ENCODE peak calls at places on chromosomes 7 and 10, in five cellular contexts. I is IMR-90, F is K562, V is A549, K is SK-N-SH. A is an unnamed sample.

GRCh38 chr7:111647881-111648280 is 85.6 kb upstream of the IMMP2L start:
- DNase-seq in I (no peak), F (no peak), V (no peak), K (no peak), A (no peak)

GRCh38 chr10:5976689-5977470 is 463 bp downstream of the IL15RA start:
- DNase-seq in I (peak; percentile 47), F (peak; percentile 64), V (peak; percentile 55), K (no peak), A (no peak)

GRCh38 chr7:47301078-47301477 is 280.8 kb downstream of the TNS3 start:
- DNase-seq in I (no peak), F (no peak), V (no peak), K (no peak), A (no peak)

GRCh38 chr7:85001493-85002345 is 185.1 kb downstream of the SEMA3D start:
- DNase-seq in I (no peak), F (no peak), V (no peak), K (no peak), A (no peak)

GRCh38 chr10:48523212-48523819 is 81.6 kb downstream of the ARHGAP22 start:
- DNase-seq in I (peak; percentile 98), F (peak; percentile 67), V (peak; percentile 50), K (peak; percentile 74), A (no peak)

GRCh38 chr7:108048422-108048821 is 45.5 kb upstream of the LAMB1 start:
- DNase-seq in I (no peak), F (no peak), V (no peak), K (no peak), A (no peak)

GRCh38 chr10:69215405-69216176 is 4.5 kb upstream of the HKDC1 start:
- DNase-seq in I (no peak), F (peak; percentile 25), V (no peak), K (no peak), A (no peak)

GRCh38 chr7:11009631-11010030 is 36.0 kb downstream of the PHF14 start:
- DNase-seq in I (no peak), F (no peak), V (no peak), K (no peak), A (no peak)

GRCh38 chr10:94210465-94211186 is 152.1 kb downstream of the NOC3L start:
- DNase-seq in I (no peak), F (no peak), V (no peak), K (no peak), A (no peak)

GRCh38 chr7:39248693-39249090 is 271.0 kb downstream of the POU6F2 start:
- DNase-seq in I (no peak), F (no peak), V (no peak), K (no peak), A (no peak)

GRCh38 chr10:36281871-36282331 is 639.8 kb upstream of the FZD8 start:
- DNase-seq in I (peak; percentile 29), F (no peak), V (peak; percentile 87), K (peak; percentile 20), A (no peak)

GRCh38 chr10:28179490-28180099 is 123.3 kb downstream of the MPP7 start:
- DNase-seq in I (peak; percentile 62), F (peak; percentile 65), V (peak; percentile 52), K (peak; percentile 23), A (no peak)

DNA sequence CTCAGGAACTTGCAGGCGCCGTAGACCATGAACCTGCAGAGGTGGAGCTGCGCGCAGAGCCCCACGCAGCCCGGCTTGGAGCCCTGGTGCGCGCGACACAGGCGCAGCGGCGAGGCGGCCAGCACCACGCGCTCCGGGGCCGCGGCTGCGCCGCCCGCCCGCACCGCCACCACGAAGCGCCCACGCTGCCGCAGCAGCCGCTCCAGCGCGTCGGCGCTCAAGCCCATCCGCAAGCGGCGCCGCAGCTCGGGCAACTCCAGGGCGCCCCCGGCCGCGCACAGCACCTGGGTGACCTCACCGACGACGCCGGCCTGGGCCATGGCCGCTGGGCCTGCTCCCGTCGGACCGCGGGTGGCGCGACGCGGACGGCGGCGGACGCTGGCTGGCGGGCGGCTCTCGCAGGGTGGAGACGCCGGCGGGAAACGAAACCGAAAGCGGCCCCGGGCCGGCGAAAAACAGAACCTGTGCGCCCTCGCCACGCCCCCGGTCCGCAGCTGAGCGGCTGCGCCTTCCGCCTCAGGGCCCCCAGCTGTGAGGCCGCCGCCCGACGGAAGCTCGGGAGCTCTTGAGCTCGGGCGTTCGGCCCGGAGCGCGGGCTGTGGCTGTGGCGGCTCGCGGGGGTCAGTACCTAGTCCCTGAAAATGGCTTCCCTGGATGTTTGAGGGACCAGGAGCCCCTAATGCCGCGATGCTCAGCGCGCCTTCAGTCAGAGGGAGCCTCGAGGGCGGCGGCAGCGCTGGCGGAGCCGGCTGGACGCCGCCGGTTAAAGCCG is at the start of gene PARP12:
- DNase-seq in I (peak; percentile 77), F (peak; percentile 95), V (peak; percentile 79), K (peak; percentile 93), A (peak; percentile 36)
- TF ChIP-seq RCOR1 in I (no peak), F (no peak), V (no peak), K (no peak), A (no peak)

GRCh38 chr10:46006219-46006618 is 24.2 kb downstream of the NCOA4 start:
- DNase-seq in I (peak; percentile 84), F (peak; percentile 55), V (no peak), K (no peak), A (no peak)
- TF ChIP-seq RCOR1 in I (no peak), F (no peak), V (no peak), K (no peak), A (no peak)

GRCh38 chr10:13961096-13961495 is 369.6 kb downstream of the FRMD4A start:
- DNase-seq in I (peak; percentile 98), F (no peak), V (no peak), K (no peak), A (no peak)
- TF ChIP-seq RCOR1 in I (no peak), F (no peak), V (no peak), K (no peak), A (no peak)

GRCh38 chr10:21926949-21927348 is 76.6 kb downstream of the DNAJC1 start:
- DNase-seq in I (peak; percentile 94), F (peak; percentile 72), V (peak; percentile 74), K (no peak), A (no peak)

GRCh38 chr10:21925851-21926250 is 77.7 kb downstream of the DNAJC1 start:
- DNase-seq in I (no peak), F (no peak), V (no peak), K (no peak), A (no peak)

GRCh38 chr10:21927601-21928000 is 75.9 kb downstream of the DNAJC1 start:
- DNase-seq in I (peak; percentile 77), F (no peak), V (no peak), K (no peak), A (no peak)

GRCh38 chr10:21926358-21926890 is 77.1 kb downstream of the DNAJC1 start:
- DNase-seq in I (peak; percentile 5), F (no peak), V (peak; percentile 9), K (no peak), A (no peak)

DNA sequence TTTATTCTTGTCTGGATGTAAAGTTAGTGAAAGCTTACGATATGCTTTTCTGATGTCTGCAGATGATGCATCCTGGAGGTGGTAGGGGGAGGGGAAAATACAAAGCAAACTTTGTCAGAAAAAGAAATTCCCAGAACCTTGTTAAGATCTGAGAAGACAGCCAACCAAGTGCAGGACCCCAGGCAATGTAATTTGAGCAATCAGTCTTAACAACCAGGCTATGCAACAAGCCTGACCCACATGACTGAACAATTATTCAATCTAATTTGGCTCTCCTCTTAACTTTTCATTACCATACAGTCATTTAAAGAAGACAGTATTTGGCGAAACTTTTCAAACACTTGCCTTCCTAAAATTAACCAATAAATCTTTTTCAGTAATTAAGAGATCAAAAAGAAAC is 74.5 kb downstream of the DNAJC1 start:
- DNase-seq in I (peak; percentile 5), F (peak; percentile 71), V (no peak), K (no peak), A (no peak)
- TF ChIP-seq RCOR1 in I (no peak), F (no peak), V (no peak), K (no peak), A (no peak)

A was measured in GM12878.